ENCODE peak calls at places on chromosomes 1 and 21, in five cellular contexts. H, F, I, G and N are unnamed samples.

GRCh38 chr1:200281451-200281850 is 128.4 kb downstream of the ZNF281 start:
- DNase-seq in H (no peak), F (no peak), I (no peak), G (no peak), N (no peak)

GRCh38 chr1:191699343-191699742 is 458.9 kb upstream of the RGS18 start:
- DNase-seq in H (no peak), F (no peak), I (no peak), G (no peak), N (no peak)

GRCh38 chr1:30782361-30783243 is 25.0 kb upstream of the LAPTM5 start:
- DNase-seq in H (no peak), F (no peak), I (peak), G (peak), N (no peak)

GRCh38 chr1:208654241-208654640 is 410.1 kb upstream of the PLXNA2 start:
- DNase-seq in H (peak), F (no peak), I (peak), G (peak), N (no peak)

GRCh38 chr1:244052011-244052727 is 1.1 kb downstream of the ZBTB18 start:
- DNase-seq in H (no peak), F (no peak), I (no peak), G (no peak), N (no peak)

GRCh38 chr1:238628130-238628529 is 737.4 kb upstream of the ZP4 start:
- DNase-seq in H (no peak), F (no peak), I (no peak), G (no peak), N (no peak)

GRCh38 chr21:14361958-14362357 is 21.0 kb downstream of the HSPA13 start:
- DNase-seq in H (no peak), F (no peak), I (no peak), G (no peak), N (no peak)

GRCh38 chr1:228154685-228155571 is 5.2 kb downstream of the GJC2 start:
- DNase-seq in H (no peak), F (no peak), I (no peak), G (no peak), N (no peak)

GRCh38 chr1:202241376-202242079 is 47.9 kb downstream of the LGR6 start:
- DNase-seq in H (no peak), F (no peak), I (no peak), G (no peak), N (no peak)

GRCh38 chr1:46735708-46736324 is 16.9 kb upstream of the EFCAB14 start:
- DNase-seq in H (peak), F (no peak), I (peak), G (peak), N (no peak)

GRCh38 chr1:17870679-17871078 is 115.5 kb downstream of the ACTL8 start:
- DNase-seq in H (no peak), F (no peak), I (no peak), G (no peak), N (no peak)

GRCh38 chr1:35707253-35708178 is 11.2 kb downstream of the C1orf216 start:
- DNase-seq in H (no peak), F (no peak), I (peak), G (no peak), N (no peak)

GRCh38 chr1:57615956-57616355 is 192.1 kb upstream of the DAB1 start:
- DNase-seq in H (no peak), F (no peak), I (no peak), G (no peak), N (no peak)

GRCh38 chr1:42176902-42177519 is 12.5 kb upstream of the GUCA2A start:
- DNase-seq in H (no peak), F (no peak), I (peak), G (peak), N (no peak)

GRCh38 chr1:239011382-239011781 is 375.0 kb upstream of the CHRM3 start:
- DNase-seq in H (no peak), F (no peak), I (no peak), G (no peak), N (no peak)

GRCh38 chr1:200437556-200438203 is 27.8 kb upstream of the ZNF281 start:
- DNase-seq in H (no peak), F (no peak), I (no peak), G (no peak), N (no peak)

GRCh38 chr1:231660198-231660597 is 33.6 kb downstream of the DISC1 start:
- DNase-seq in H (no peak), F (no peak), I (no peak), G (no peak), N (no peak)

GRCh38 chr1:43436371-43436770 is 17.4 kb downstream of the HYI start:
- DNase-seq in H (no peak), F (no peak), I (no peak), G (no peak), N (no peak)

GRCh38 chr21:36881223-36881622 is 85.2 kb downstream of the HLCS start:
- DNase-seq in H (no peak), F (no peak), I (no peak), G (no peak), N (no peak)

GRCh38 chr21:36788116-36788515 is 89.2 kb downstream of the SIM2 start:
- DNase-seq in H (peak), F (no peak), I (no peak), G (no peak), N (no peak)

GRCh38 chr21:25999935-26000582 is 170.5 kb downstream of the APP start:
- DNase-seq in H (no peak), F (no peak), I (no peak), G (no peak), N (no peak)

GRCh38 chr1:167905182-167905581 is 8.8 kb downstream of the ADCY10 start:
- DNase-seq in H (no peak), F (no peak), I (no peak), G (peak), N (no peak)

GRCh38 chr1:37673920-37674319 is 18.4 kb upstream of the CDCA8 start:
- DNase-seq in H (no peak), F (no peak), I (peak), G (no peak), N (no peak)

GRCh38 chr1:202625416-202626360 is 84.6 kb downstream of the SYT2 start:
- DNase-seq in H (peak), F (peak), I (peak), G (peak), N (no peak)

GRCh38 chr1:3454811-3455618 is 550 bp downstream of the ARHGEF16 start:
- DNase-seq in H (no peak), F (peak), I (peak), G (peak), N (no peak)

GRCh38 chr1:67732750-67733151 is 47.8 kb downstream of the GADD45A start:
- DNase-seq in H (no peak), F (no peak), I (no peak), G (no peak), N (peak)
- TF ChIP-seq SRF in H (no peak), F (no peak), I (no peak), G (no peak), N (no peak)

DNA sequence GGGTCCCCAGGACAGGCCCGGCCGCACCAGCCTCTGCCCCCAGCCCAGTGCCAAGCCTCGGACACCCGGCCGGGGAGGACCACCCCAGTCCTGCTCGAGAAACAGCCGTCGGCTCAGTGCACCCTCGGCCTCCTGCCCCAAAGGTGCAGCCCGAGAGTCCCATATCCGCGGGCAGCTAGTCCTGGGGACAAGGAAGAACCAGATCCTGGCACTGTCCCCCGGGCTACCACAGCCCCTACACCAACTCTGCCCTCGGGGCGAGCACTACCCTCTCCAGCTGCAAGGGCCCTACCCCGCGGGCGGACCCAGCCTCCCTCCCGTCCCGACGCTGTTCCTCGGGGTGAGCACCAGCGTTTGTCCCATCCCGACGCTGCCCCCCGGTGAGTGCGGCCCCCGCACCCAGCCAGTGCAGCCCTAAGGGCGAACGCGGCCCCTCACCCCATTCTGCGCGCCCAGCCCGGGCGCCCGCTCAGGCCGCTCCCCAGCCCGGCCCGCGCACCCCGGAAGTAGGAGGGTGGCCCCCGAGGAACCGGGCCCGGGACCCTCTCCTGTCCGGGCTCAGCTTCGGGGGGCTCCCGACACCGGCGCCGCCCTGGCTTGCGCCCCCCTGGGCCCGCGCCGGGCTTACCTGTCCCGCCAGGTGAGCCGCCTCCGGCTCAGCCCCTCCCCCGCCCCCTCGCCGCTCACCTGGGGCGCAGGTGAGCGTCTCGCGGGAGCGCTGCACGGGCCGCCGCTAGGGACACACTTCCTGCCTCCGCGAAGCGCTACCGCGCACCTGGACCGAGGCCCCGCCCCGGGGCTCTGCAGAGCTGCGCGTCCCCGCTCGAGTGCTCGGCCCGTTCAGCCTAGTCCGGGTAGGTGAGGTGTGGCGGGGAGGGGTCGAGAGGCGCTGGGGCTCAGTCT is at the start of gene KDF1:
- DNase-seq in H (peak), F (peak), I (peak), G (no peak), N (no peak)
- TF ChIP-seq SRF in H (no peak), F (no peak), I (no peak), G (no peak), N (no peak)

DNA sequence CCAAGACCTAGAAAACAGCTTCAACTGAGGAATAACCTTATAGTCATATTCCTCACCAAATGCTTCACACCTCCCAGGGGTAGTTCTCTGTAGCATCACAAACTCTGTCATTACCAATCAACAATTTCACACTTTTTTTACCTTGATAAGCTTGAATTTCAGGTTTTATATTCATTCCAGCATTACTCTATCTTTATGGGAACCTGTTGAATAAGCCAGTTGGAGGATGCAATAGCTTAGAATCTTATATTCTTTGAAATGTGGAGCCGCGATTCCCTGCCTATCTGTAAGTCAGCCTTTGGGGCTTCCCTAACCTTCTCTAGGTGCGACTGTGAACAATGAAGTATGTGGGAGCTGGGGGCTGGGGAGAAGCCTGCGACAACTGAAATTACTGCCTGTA is 145.4 kb downstream of the GREM2 start:
- DNase-seq in H (no peak), F (no peak), I (no peak), G (no peak), N (no peak)
- TF ChIP-seq SRF in H (no peak), F (no peak), I (no peak), G (no peak), N (no peak)

GRCh38 chr1:169615803-169616202 is 14.1 kb downstream of the SELP start:
- DNase-seq in H (no peak), F (no peak), I (no peak), G (no peak), N (no peak)
- TF ChIP-seq SRF in H (no peak), F (no peak), I (no peak), G (no peak), N (no peak)

GRCh38 chr1:119101563-119101962 is 38.9 kb downstream of the WARS2 start:
- DNase-seq in H (no peak), F (no peak), I (no peak), G (no peak), N (no peak)
- TF ChIP-seq SRF in H (no peak), F (no peak), I (no peak), G (no peak), N (no peak)

GRCh38 chr21:42621828-42622199 is 31.6 kb upstream of the PDE9A start:
- DNase-seq in H (no peak), F (no peak), I (no peak), G (no peak), N (no peak)
- TF ChIP-seq SRF in H (no peak), F (no peak), I (no peak), G (no peak), N (no peak)

GRCh38 chr1:98386675-98387440 is 274.7 kb upstream of the SNX7 start:
- DNase-seq in H (no peak), F (no peak), I (no peak), G (no peak), N (no peak)

GRCh38 chr1:98385691-98386090 is 275.8 kb upstream of the SNX7 start:
- DNase-seq in H (no peak), F (no peak), I (no peak), G (no peak), N (no peak)

GRCh38 chr1:98389809-98390208 is 271.7 kb upstream of the SNX7 start:
- DNase-seq in H (no peak), F (no peak), I (no peak), G (no peak), N (no peak)

GRCh38 chr1:98387701-98388100 is 273.8 kb upstream of the SNX7 start:
- DNase-seq in H (no peak), F (no peak), I (no peak), G (no peak), N (no peak)

GRCh38 chr1:98388431-98388830 is 273.1 kb upstream of the SNX7 start:
- DNase-seq in H (no peak), F (no peak), I (no peak), G (no peak), N (peak)
- TF ChIP-seq SRF in H (no peak), F (no peak), I (no peak), G (no peak), N (no peak)